ENCODE peak calls at places on chromosomes 7 and 10, in five cellular contexts. C is mucosa of gallbladder; V is EL; I is stimulated activated CD8-positive, alpha-beta memory T cell treated with anti-CD3 and anti-CD28 coated beads, Interleukin-12 subunit alpha, Interleukin-12 subunit beta, amount 100 ng/mL, for 1 hour; H is B cell. T is an unnamed sample.

GRCh38 chr7:91266931-91267557 is 2.8 kb downstream of the FZD1 start:
- DNase-seq in C (no peak), V (no peak), I (no peak), H (no peak), T (peak)

GRCh38 chr10:111116211-111116610 is 39.4 kb downstream of the ADRA2A start:
- DNase-seq in C (no peak), V (no peak), I (no peak), H (no peak), T (no peak)

GRCh38 chr10:124740374-124741280 is 3.6 kb downstream of the FAM53B start:
- DNase-seq in C (no peak), V (peak), I (no peak), H (peak), T (peak)

GRCh38 chr7:117324940-117325339 is 2.1 kb upstream of the WNT2 start:
- DNase-seq in C (no peak), V (no peak), I (no peak), H (no peak), T (no peak)

GRCh38 chr7:122532406-122533269 is 166.3 kb downstream of the RNF133 start:
- DNase-seq in C (no peak), V (peak), I (no peak), H (no peak), T (peak)

GRCh38 chr10:94108200-94108599 is 114.5 kb downstream of the PLCE1 start:
- DNase-seq in C (no peak), V (peak), I (no peak), H (no peak), T (no peak)

GRCh38 chr7:1123721-1124120 is 35.8 kb downstream of the GPER1 start:
- DNase-seq in C (peak), V (no peak), I (no peak), H (no peak), T (no peak)

GRCh38 chr10:116044722-116045374 is 228.2 kb downstream of the GFRA1 start:
- DNase-seq in C (no peak), V (peak), I (no peak), H (no peak), T (no peak)

GRCh38 chr7:78017621-78018100 is 219.1 kb downstream of the PHTF2 start:
- DNase-seq in C (no peak), V (no peak), I (no peak), H (no peak), T (no peak)

GRCh38 chr7:12557282-12557681 is 13.2 kb upstream of the SCIN start:
- DNase-seq in C (no peak), V (peak), I (no peak), H (no peak), T (no peak)

GRCh38 chr10:54372164-54372563 is 428.9 kb downstream of the PCDH15 start:
- DNase-seq in C (no peak), V (no peak), I (no peak), H (no peak), T (no peak)

GRCh38 chr10:122477436-122477835 is 16.1 kb downstream of the HTRA1 start:
- DNase-seq in C (no peak), V (no peak), I (no peak), H (no peak), T (no peak)

GRCh38 chr7:6221340-6222319 is 50.8 kb downstream of the CYTH3 start:
- DNase-seq in C (no peak), V (no peak), I (peak), H (no peak), T (peak)

GRCh38 chr10:100158044-100158805 is 27.6 kb downstream of the ERLIN1 start:
- DNase-seq in C (no peak), V (no peak), I (no peak), H (no peak), T (peak)

T was measured in GM13976.